ENCODE peak calls at places on chromosomes 5 and 9, in nine cellular contexts. C, R, D, A, E, W, G, Y and M are unnamed samples.

GRCh38 chr5:106545325-106545724 is 1125.4 kb downstream of the EFNA5 start:
- DNase-seq in G (no peak), R (no peak), E (no peak), A (no peak), W (no peak), D (no peak), Y (no peak), C (peak), M (no peak)

GRCh38 chr5:35988529-35988928 is 2.7 kb downstream of the UGT3A1 start:
- DNase-seq in C (no peak), E (peak), W (no peak), Y (no peak), D (no peak), A (no peak), R (no peak), G (no peak), M (no peak)

GRCh38 chr5:180873628-180874520 is 12.8 kb upstream of the ZFP62 start:
- DNase-seq in D (no peak), R (no peak), C (peak), Y (no peak), A (peak), E (peak), W (peak), G (no peak), M (no peak)

GRCh38 chr5:7445066-7445465 is 49.1 kb downstream of the ADCY2 start:
- DNase-seq in C (no peak), D (no peak), A (no peak), E (no peak), G (no peak), W (no peak), Y (no peak), R (no peak), M (no peak)

GRCh38 chr9:83247732-83248131 is 184.8 kb upstream of the RASEF start:
- DNase-seq in E (no peak), A (no peak), W (no peak), D (no peak), Y (no peak), R (no peak), G (no peak), C (no peak), M (no peak)

GRCh38 chr9:14245901-14246525 is 67.9 kb downstream of the NFIB start:
- DNase-seq in E (no peak), C (no peak), Y (no peak), R (no peak), D (no peak), W (no peak), A (peak), G (no peak), M (no peak)

GRCh38 chr5:24232929-24233328 is 411.8 kb downstream of the CDH10 start:
- DNase-seq in G (no peak), C (no peak), A (no peak), D (no peak), W (no peak), R (no peak), E (no peak), Y (no peak), M (no peak)

GRCh38 chr5:54390015-54390414 is 65.5 kb upstream of the HSPB3 start:
- DNase-seq in A (peak), R (no peak), E (no peak), G (no peak), W (peak), C (peak), D (peak), Y (no peak), M (no peak)

GRCh38 chr9:8734760-8735159 is 935.2 kb upstream of the DMAC1 start:
- DNase-seq in C (no peak), Y (no peak), W (no peak), G (no peak), E (no peak), A (no peak), R (no peak), D (no peak), M (no peak)

GRCh38 chr5:147485046-147485445 is 24.8 kb downstream of the DPYSL3 start:
- DNase-seq in E (no peak), W (no peak), A (peak), Y (no peak), C (no peak), G (no peak), R (no peak), D (no peak), M (no peak)

GRCh38 chr5:142129447-142129846 is 20.9 kb downstream of the NDFIP1 start:
- DNase-seq in Y (no peak), E (no peak), A (no peak), D (no peak), C (no peak), G (no peak), R (no peak), W (no peak), M (no peak)

GRCh38 chr5:96962540-96962991 is 26.7 kb downstream of the LNPEP start:
- DNase-seq in R (no peak), C (no peak), D (no peak), G (no peak), A (no peak), W (no peak), Y (no peak), E (no peak), M (no peak)

GRCh38 chr5:137728048-137728447 is 7.8 kb downstream of the KLHL3 start:
- DNase-seq in D (no peak), W (no peak), Y (no peak), C (no peak), E (no peak), A (no peak), R (no peak), G (no peak), M (no peak)

GRCh38 chr9:27539479-27540441 is 10.1 kb upstream of the MOB3B start:
- DNase-seq in R (peak), D (peak), G (no peak), Y (peak), W (peak), C (peak), A (peak), E (no peak), M (peak)

GRCh38 chr9:21965401-21965951 is 28.7 kb downstream of the CDKN2A start:
- DNase-seq in Y (peak), R (peak), G (peak), C (peak), D (no peak), A (peak), W (peak), E (peak), M (peak)

GRCh38 chr5:131682824-131683223 is 47.8 kb upstream of the RAPGEF6 start:
- DNase-seq in A (no peak), D (no peak), G (no peak), Y (no peak), E (no peak), W (no peak), R (no peak), C (no peak), M (no peak)

GRCh38 chr5:174707671-174708070 is 16.7 kb upstream of the MSX2 start:
- DNase-seq in D (no peak), C (no peak), G (no peak), A (no peak), E (no peak), Y (peak), W (no peak), R (no peak), M (no peak)

GRCh38 chr9:135225619-135226228 is 138.3 kb downstream of the OLFM1 start:
- DNase-seq in E (no peak), W (no peak), Y (peak), R (no peak), D (no peak), A (no peak), C (no peak), G (no peak), M (no peak)

GRCh38 chr9:120974921-120975320 is 48.3 kb upstream of the TRAF1 start:
- DNase-seq in D (no peak), E (no peak), W (no peak), A (no peak), G (no peak), C (no peak), Y (no peak), R (no peak), M (no peak)

GRCh38 chr5:91535508-91535907 is 152.4 kb upstream of the ARRDC3 start:
- DNase-seq in E (no peak), R (no peak), C (no peak), G (no peak), Y (no peak), W (no peak), D (no peak), A (no peak), M (no peak)

GRCh38 chr5:64789457-64789856 is 20.7 kb downstream of the CWC27 start:
- DNase-seq in R (no peak), E (no peak), D (peak), G (no peak), W (no peak), C (peak), Y (no peak), A (peak), M (no peak)

GRCh38 chr9:134344068-134344820 is 18.0 kb downstream of the RXRA start:
- DNase-seq in C (no peak), E (peak), G (peak), A (peak), D (no peak), R (peak), W (peak), Y (peak), M (peak)

GRCh38 chr5:171492781-171493180 is 73.3 kb downstream of the FGF18 start:
- DNase-seq in D (no peak), G (no peak), W (no peak), A (no peak), C (no peak), R (no peak), E (no peak), Y (no peak), M (peak)

GRCh38 chr9:137851516-137852217 is 25.9 kb upstream of the CACNA1B start:
- DNase-seq in R (no peak), E (no peak), Y (no peak), W (no peak), G (no peak), A (no peak), C (no peak), D (no peak), M (no peak)

GRCh38 chr5:129906177-129906887 is 2.1 kb downstream of the CHSY3 start:
- DNase-seq in A (no peak), Y (peak), C (peak), E (no peak), W (no peak), G (no peak), R (peak), D (no peak), M (peak)

GRCh38 chr5:124678992-124679519 is 67.4 kb downstream of the ZNF608 start:
- DNase-seq in Y (no peak), C (no peak), R (no peak), A (no peak), G (no peak), W (no peak), E (no peak), D (no peak), M (no peak)

GRCh38 chr5:23318960-23319359 is 188.4 kb upstream of the PRDM9 start:
- DNase-seq in E (no peak), W (no peak), C (peak), G (no peak), A (no peak), R (no peak), Y (no peak), D (no peak), M (no peak)

GRCh38 chr9:68637020-68637419 is 68.0 kb upstream of the PIP5K1B start:
- DNase-seq in D (no peak), G (no peak), W (no peak), E (no peak), R (no peak), Y (no peak), A (no peak), C (no peak), M (no peak)

GRCh38 chr5:181181650-181182565 is 23.1 kb downstream of the TRIM7 start:
- DNase-seq in E (peak), R (peak), C (peak), W (peak), G (peak), A (peak), Y (peak), D (no peak), M (peak)

GRCh38 chr5:144083185-144083584 is 87.3 kb downstream of the YIPF5 start:
- DNase-seq in E (no peak), Y (no peak), A (peak), W (no peak), R (no peak), C (no peak), D (no peak), G (no peak), M (no peak)

GRCh38 chr5:107284822-107285510 is 385.8 kb downstream of the EFNA5 start:
- DNase-seq in Y (no peak), D (peak), C (peak), R (no peak), W (no peak), A (peak), E (no peak), G (no peak), M (no peak)

GRCh38 chr5:37685211-37685610 is 154.6 kb downstream of the GDNF start:
- DNase-seq in G (no peak), C (no peak), E (no peak), R (no peak), D (no peak), Y (no peak), A (no peak), W (no peak), M (peak)

GRCh38 chr5:116492016-116492623 is 82.5 kb downstream of the SEMA6A start:
- DNase-seq in A (peak), G (no peak), C (peak), E (peak), Y (no peak), W (no peak), D (peak), R (no peak), M (no peak)

GRCh38 chr9:11871832-11872231 is 821.4 kb upstream of the TYRP1 start:
- DNase-seq in D (no peak), Y (no peak), G (no peak), R (no peak), E (no peak), A (no peak), W (no peak), C (no peak), M (no peak)

GRCh38 chr9:97964901-97965300 is 18.2 kb upstream of the ANP32B start:
- DNase-seq in W (no peak), R (no peak), E (no peak), D (no peak), C (no peak), G (no peak), A (no peak), Y (no peak), M (no peak)

GRCh38 chr5:11075010-11075860 is 314.2 kb upstream of the DAP start:
- DNase-seq in R (no peak), E (no peak), C (no peak), G (no peak), A (no peak), D (no peak), Y (no peak), W (no peak), M (no peak)
- H3K4me3 ChIP-seq in R (no peak), E (no peak), C (no peak), G (no peak), A (no peak), D (no peak), Y (no peak), W (no peak), M (no peak)

GRCh38 chr5:14449052-14449661 is 132.4 kb upstream of the OTULINL start:
- DNase-seq in D (peak), Y (no peak), C (peak), A (peak), G (no peak), R (peak), E (no peak), W (peak), M (no peak)

GRCh38 chr5:14445581-14446290 is 135.9 kb upstream of the OTULINL start:
- DNase-seq in E (peak), W (peak), D (no peak), C (peak), Y (peak), G (no peak), A (no peak), R (no peak), M (no peak)

GRCh38 chr5:14444988-14445387 is 136.6 kb upstream of the OTULINL start:
- DNase-seq in R (no peak), D (no peak), G (no peak), E (no peak), A (peak), Y (no peak), W (no peak), C (peak), M (no peak)

GRCh38 chr5:14450055-14450524 is 131.5 kb upstream of the OTULINL start:
- DNase-seq in G (no peak), D (peak), W (peak), C (no peak), A (peak), R (peak), Y (peak), E (no peak), M (peak)

GRCh38 chr5:14447958-14448881 is 133.4 kb upstream of the OTULINL start:
- DNase-seq in W (peak), G (no peak), E (no peak), C (no peak), A (no peak), Y (no peak), D (no peak), R (no peak), M (peak)
- H3K4me3 ChIP-seq in W (no peak), G (no peak), E (no peak), C (no peak), A (no peak), Y (no peak), D (peak), R (no peak), M (no peak)

DNA sequence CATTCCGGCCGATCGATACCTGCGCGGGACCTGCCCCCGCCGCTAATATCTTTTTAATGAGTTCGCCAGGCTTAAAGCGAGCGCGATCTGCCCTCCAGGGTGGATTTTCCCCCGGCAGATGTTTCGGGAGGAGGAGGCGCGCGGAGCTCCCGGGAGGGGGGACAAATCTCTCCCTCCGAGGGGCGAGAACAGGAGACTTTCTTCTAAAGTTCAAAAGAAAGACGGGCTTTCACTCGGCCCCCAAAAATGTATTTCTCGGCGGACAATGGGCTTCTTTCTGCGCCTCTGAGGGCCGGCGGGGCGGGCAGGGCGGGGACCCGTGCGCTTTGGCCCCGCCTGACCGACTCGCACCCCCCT is 4.1 kb upstream of the PRDM12 start:
- DNase-seq in C (no peak), W (no peak), D (no peak), A (no peak), Y (no peak), E (no peak), G (no peak), R (no peak), M (no peak)
- H3K4me3 ChIP-seq in C (no peak), W (no peak), D (no peak), A (no peak), Y (peak), E (peak), G (no peak), R (peak), M (peak)

GRCh38 chr9:4277531-4277991 is 22.3 kb downstream of the GLIS3 start:
- DNase-seq in W (no peak), Y (no peak), G (no peak), A (peak), E (no peak), C (peak), D (no peak), R (no peak), M (no peak)
- H3K4me3 ChIP-seq in W (no peak), Y (no peak), G (no peak), A (no peak), E (no peak), C (no peak), D (no peak), R (peak), M (no peak)